ENCODE peak calls at places on chromosomes 16 and 17, in ten cellular contexts. B is stomach, G is transverse colon, H is HCT116, R is breast epithelium, L is H1, N is upper lobe of left lung, X is K562, M is esophagus muscularis mucosa, U is prostate gland. W is an unnamed sample.

GRCh38 chr17:80653856-80654255 is 109.2 kb downstream of the RPTOR start:
- DNase-seq in H (no peak), M (no peak), U (no peak), X (no peak), R (no peak), B (no peak), L (no peak), N (no peak), G (peak), W (no peak)

GRCh38 chr17:71423871-71424546 is 696.8 kb upstream of the SOX9 start:
- DNase-seq in X (no peak), B (no peak), U (no peak), N (no peak), M (no peak), H (peak), L (no peak), G (no peak), R (no peak), W (no peak)

GRCh38 chr17:49814781-49815496 is 26.5 kb downstream of the KAT7 start:
- DNase-seq in L (no peak), M (no peak), G (no peak), B (no peak), R (no peak), X (no peak), N (no peak), U (no peak), H (no peak), W (no peak)

GRCh38 chr16:67613808-67614207 is 31.1 kb upstream of the CARMIL2 start:
- DNase-seq in H (no peak), B (no peak), X (no peak), M (no peak), N (no peak), G (no peak), R (no peak), L (peak), U (no peak), W (no peak)

GRCh38 chr16:56860226-56861020 is 4.6 kb upstream of the SLC12A3 start:
- DNase-seq in H (no peak), U (no peak), B (no peak), L (no peak), M (no peak), X (no peak), N (no peak), R (no peak), G (peak), W (no peak)

GRCh38 chr16:68987734-68988457 is 117.6 kb upstream of the HAS3 start:
- DNase-seq in G (no peak), U (no peak), N (no peak), M (peak), H (no peak), R (no peak), B (no peak), L (no peak), X (peak), W (no peak)

GRCh38 chr17:33922971-33923370 is 332.1 kb upstream of the CCL2 start:
- DNase-seq in R (no peak), G (no peak), B (no peak), X (no peak), N (no peak), M (no peak), L (no peak), H (no peak), U (no peak), W (no peak)

GRCh38 chr17:76557368-76558209 is 17.7 kb downstream of the PRCD start:
- DNase-seq in R (peak), M (peak), N (peak), G (peak), X (peak), U (peak), H (peak), L (peak), B (peak), W (peak)

GRCh38 chr17:67374329-67375053 is 2.6 kb upstream of the PITPNC1 start:
- DNase-seq in B (peak), R (peak), N (peak), G (peak), H (peak), U (peak), X (peak), M (peak), L (no peak), W (peak)

GRCh38 chr17:67050476-67051154 is 6.3 kb downstream of the CACNG1 start:
- DNase-seq in N (no peak), R (no peak), L (no peak), G (no peak), M (no peak), H (no peak), U (no peak), B (no peak), X (no peak), W (no peak)

GRCh38 chr17:9256944-9257629 is 235.8 kb downstream of the NTN1 start:
- DNase-seq in B (no peak), H (no peak), U (no peak), R (no peak), L (no peak), M (no peak), X (no peak), G (no peak), N (no peak), W (no peak)

GRCh38 chr17:10197721-10198508 is 491 bp downstream of the GAS7 start:
- DNase-seq in H (no peak), M (no peak), G (no peak), B (no peak), U (no peak), R (no peak), X (no peak), N (peak), L (no peak), W (peak)

GRCh38 chr16:51276335-51276734 is 125.3 kb upstream of the SALL1 start:
- DNase-seq in X (no peak), U (no peak), H (no peak), G (no peak), M (no peak), N (no peak), L (no peak), B (no peak), R (no peak), W (no peak)

GRCh38 chr17:77515227-77515626 is 374.5 kb downstream of the SEC14L1 start:
- DNase-seq in H (no peak), B (no peak), R (no peak), G (no peak), U (no peak), X (no peak), M (no peak), L (no peak), N (no peak), W (no peak)

GRCh38 chr17:80498242-80498919 is 22.0 kb upstream of the NPTX1 start:
- DNase-seq in U (no peak), H (no peak), R (no peak), B (no peak), G (peak), M (no peak), N (peak), L (no peak), X (no peak), W (no peak)

GRCh38 chr16:10950393-10950792 is 6.0 kb downstream of the CLEC16A start:
- DNase-seq in M (no peak), G (no peak), L (no peak), X (no peak), R (no peak), U (no peak), B (no peak), N (no peak), H (no peak), W (no peak)

GRCh38 chr17:46057366-46057765 is 58.3 kb downstream of the STH start:
- DNase-seq in N (no peak), M (no peak), H (no peak), R (no peak), L (no peak), G (no peak), B (no peak), X (no peak), U (no peak), W (no peak)

GRCh38 chr17:58224315-58224714 is 5.3 kb upstream of the MKS1 start:
- DNase-seq in M (no peak), U (no peak), L (no peak), R (no peak), N (no peak), H (peak), B (no peak), G (no peak), X (no peak), W (no peak)

GRCh38 chr16:53541326-53541725 is 38.3 kb upstream of the AKTIP start:
- DNase-seq in R (no peak), G (no peak), U (no peak), H (no peak), B (no peak), M (no peak), X (no peak), N (no peak), L (no peak), W (no peak)

GRCh38 chr16:4477966-4478365 is 1.8 kb downstream of the HMOX2 start:
- DNase-seq in L (no peak), G (no peak), N (no peak), M (no peak), B (no peak), U (no peak), R (no peak), H (peak), X (no peak), W (no peak)

GRCh38 chr16:24035127-24035842 is 199.5 kb downstream of the PRKCB start:
- DNase-seq in L (no peak), R (no peak), M (no peak), X (peak), G (peak), U (no peak), B (no peak), N (peak), H (no peak), W (no peak)

GRCh38 chr17:8801135-8801840 is 2.1 kb upstream of the MFSD6L start:
- DNase-seq in U (no peak), N (peak), H (no peak), L (no peak), M (peak), G (no peak), R (no peak), X (no peak), B (no peak), W (no peak)

GRCh38 chr16:21611178-21611545 is 11.8 kb downstream of the METTL9 start:
- DNase-seq in L (no peak), N (no peak), G (no peak), M (no peak), U (no peak), B (no peak), R (no peak), H (no peak), X (no peak), W (no peak)

GRCh38 chr16:75264531-75264998 is 13.1 kb upstream of the BCAR1 start:
- DNase-seq in X (no peak), U (no peak), B (no peak), H (no peak), N (no peak), R (no peak), M (no peak), L (no peak), G (no peak), W (no peak)

GRCh38 chr17:42809250-42809649 is 10.6 kb downstream of the CNTD1 start:
- DNase-seq in B (no peak), U (no peak), M (no peak), H (no peak), R (no peak), N (no peak), G (no peak), X (no peak), L (no peak), W (no peak)

GRCh38 chr17:57407287-57408063 is 151.2 kb downstream of the MSI2 start:
- DNase-seq in N (no peak), B (peak), R (no peak), M (no peak), L (no peak), G (peak), X (no peak), H (no peak), U (peak), W (no peak)

GRCh38 chr17:5582177-5582885 is 2.0 kb downstream of the NLRP1 start:
- DNase-seq in L (no peak), U (no peak), G (no peak), B (no peak), X (no peak), N (no peak), H (no peak), R (no peak), M (peak), W (no peak)

DNA sequence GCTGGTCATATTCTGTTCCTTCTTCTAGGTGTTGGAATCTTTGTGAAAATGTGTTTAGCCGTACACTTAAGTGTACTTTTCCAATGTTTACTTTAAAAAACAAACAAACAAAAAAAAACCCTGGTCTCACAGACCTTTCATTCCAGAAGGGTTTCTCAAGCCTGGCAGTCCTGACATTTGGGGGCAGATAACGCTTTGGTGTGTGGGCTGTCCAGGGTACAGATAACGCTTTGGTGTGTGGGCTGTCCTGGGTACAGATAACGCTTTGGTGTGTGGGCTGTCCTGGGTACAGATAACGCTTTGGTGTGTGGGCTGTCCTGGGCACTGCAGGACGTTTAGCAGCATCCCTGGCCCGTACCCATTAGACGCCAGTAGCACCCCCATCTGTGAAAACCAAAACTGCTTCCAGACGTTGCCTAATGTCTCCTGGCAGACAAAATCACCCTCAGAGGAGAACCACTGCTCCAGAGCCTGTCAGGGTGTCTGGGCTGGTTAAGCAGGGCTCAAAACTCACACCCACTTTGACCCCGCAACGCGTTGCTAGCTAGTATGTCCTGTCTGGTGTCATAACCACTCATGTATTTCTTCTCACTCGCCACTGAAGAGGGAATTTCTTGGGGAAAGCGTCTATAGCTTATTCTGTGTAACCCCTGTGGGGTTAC is 15.3 kb upstream of the FLCN start:
- DNase-seq in G (no peak), M (no peak), H (no peak), N (no peak), B (no peak), R (no peak), L (no peak), U (no peak), X (no peak), W (no peak)
- TF ChIP-seq POLR2A in G (no peak), M (no peak), H (no peak), N (no peak), B (no peak), R (no peak), L (no peak), U (no peak), X (no peak), W (no peak)

DNA sequence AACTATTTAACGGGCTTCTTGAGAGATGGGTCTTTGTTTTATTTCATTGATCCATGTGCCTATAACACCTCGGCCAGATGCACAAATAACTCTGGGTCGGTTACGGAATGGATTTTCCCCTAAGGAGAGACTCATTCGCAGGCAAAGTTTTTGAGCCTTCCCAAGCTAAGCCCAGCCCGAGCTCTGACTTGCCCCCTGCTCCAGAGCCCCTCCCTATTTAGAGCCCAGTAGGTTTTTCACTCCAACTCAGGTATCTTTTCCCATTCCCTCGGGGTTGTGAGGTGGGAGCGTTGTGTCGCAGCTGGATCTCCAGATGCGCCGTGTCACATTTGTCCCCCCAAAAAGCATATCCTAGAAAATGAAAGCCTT is 812 bp upstream of the MYOCD start:
- DNase-seq in B (no peak), R (no peak), L (no peak), N (no peak), U (no peak), X (no peak), G (no peak), H (no peak), M (no peak), W (no peak)
- H3K27ac ChIP-seq in B (peak), R (no peak), L (no peak), N (peak), U (peak), X (no peak), G (peak), H (no peak), M (peak), W (no peak)

DNA sequence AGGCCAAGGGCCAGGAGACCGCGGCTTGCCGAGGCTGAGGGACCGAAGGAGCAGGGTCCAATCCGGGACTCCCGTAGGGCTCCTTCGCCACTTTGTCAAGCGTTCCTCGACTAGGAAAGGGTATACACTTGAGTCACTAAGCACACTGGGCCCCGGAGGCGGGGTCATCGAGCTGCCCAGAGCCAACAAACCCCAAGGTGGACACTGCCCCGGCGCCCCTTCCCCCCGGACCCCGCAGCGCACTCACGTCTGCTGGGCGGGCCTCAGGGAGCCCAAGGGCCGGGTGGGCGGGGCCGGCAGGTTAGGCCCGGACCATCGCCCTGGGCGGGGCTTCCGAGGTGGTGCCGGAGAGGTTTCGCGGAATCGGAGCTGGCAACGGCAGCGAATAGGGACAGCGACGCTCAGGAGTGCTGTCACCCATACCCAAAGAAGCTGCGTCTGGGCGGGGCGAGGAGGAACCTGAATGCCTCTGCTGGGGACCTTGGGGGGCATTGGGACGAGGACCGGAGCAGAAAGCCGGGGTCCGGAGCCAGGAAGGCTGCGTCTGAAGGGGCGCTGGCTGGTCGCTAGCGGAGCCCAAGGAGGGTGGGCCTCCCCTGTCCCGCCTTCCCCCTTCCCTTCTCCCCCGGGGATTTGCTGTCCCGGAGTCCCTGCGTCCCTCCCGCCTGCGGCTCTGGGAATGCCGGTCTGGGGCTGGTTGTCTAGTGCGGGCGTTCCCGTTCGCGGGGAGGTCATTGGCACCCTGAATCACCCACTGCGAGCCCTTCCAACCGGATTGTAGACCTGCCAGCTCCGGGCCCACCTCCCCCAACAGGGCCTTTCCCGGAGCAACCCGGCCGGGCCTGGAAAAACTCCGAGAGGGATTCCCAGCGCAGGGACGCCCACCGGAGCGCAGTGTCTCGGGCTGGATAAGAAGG is 118.2 kb upstream of the SMURF2 start:
- DNase-seq in N (peak), H (peak), G (peak), M (no peak), L (no peak), B (peak), U (peak), X (no peak), R (peak), W (peak)
- TF ChIP-seq POLR2AphosphoS5 in N (no peak), H (peak), G (peak), M (no peak), L (no peak), B (no peak), U (peak), X (no peak), R (no peak), W (no peak)

DNA sequence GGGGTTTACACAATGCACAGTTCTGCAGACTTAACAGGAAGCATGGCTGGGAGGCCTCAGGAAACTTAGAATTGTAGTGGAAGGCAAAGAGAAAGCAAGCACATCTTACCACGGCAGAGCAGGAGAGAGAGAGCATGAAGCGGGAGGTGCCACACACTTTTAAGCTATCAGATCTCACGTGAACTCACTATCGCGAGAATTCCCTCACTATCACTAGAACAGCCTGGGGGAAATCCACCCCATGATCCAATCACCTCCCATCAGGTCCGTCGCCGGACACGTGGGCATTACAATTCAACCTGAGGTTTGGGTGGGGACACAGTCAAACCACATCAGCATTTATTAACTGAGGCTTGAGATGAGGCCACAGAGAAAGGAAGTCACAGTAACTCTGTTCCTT is 326.7 kb downstream of the C16orf95 start:
- DNase-seq in X (no peak), B (no peak), R (no peak), U (no peak), L (no peak), G (no peak), N (no peak), H (no peak), M (no peak), W (no peak)
- TF ChIP-seq POLR2A in X (no peak), B (no peak), R (no peak), U (no peak), L (no peak), G (no peak), N (no peak), H (no peak), M (no peak), W (no peak)

DNA sequence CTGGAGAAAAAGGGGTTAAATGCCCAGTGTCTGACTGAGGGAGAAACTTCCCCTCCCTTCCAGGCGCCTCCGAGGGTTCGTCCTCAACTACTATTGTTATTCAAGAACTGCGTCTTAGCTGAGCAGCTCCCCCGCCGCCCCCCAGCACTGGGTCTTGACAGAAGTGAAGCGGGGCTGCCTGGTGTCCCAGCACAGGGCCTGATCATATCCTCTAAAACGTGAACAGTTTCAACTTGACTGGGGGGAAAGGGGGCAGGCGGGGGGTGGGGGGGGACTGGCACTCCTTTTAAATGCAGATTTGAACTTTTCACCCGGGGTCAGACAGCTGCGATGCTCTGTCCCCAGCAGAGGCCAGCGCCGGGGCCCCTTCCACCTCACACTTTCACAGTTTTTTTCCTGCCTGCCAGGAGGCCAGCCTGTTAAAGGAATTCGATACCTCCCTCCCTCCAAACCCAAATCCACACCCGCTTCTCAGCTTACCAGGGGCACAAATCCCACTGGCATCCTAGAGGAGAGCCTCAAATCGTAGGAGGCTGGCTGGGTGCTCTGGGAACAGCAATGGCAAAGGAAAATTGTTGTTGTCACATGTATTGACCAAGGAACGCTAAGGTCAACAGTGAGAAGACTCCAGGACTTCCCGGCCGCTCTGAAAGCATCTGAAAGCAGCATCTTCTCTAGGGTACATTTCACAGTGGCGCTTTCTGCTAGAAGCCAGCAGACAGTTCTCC is 14.5 kb downstream of the ZFHX3 start:
- DNase-seq in G (no peak), R (no peak), X (no peak), U (no peak), M (no peak), N (no peak), B (no peak), L (no peak), H (no peak), W (no peak)
- H3K27ac ChIP-seq in G (peak), R (no peak), X (no peak), U (peak), M (no peak), N (peak), B (peak), L (no peak), H (no peak), W (no peak)

GRCh38 chr17:82871056-82871775 is 31.4 kb upstream of the ZNF750 start:
- DNase-seq in R (no peak), U (no peak), G (no peak), H (no peak), B (no peak), X (no peak), L (no peak), M (no peak), N (no peak), W (no peak)
- TF ChIP-seq POLR2AphosphoS5 in R (no peak), U (no peak), G (peak), H (no peak), B (no peak), X (no peak), L (no peak), M (peak), N (no peak), W (no peak)

W was measured in suprapubic skin.